ENCODE peak calls at places on chromosomes 6 and 20, in seven cellular contexts. G is endothelial cell, H is NCI-H1417, A is RWPE1, E is hepatocyte, P is tibial nerve, Y is HL-60. M is an unnamed sample.

GRCh38 chr6:52574709-52575489 is 2.0 kb downstream of the TRAM2 start:
- DNase-seq in G (no peak), H (no peak), A (no peak), E (peak), P (peak), Y (peak), M (peak)

GRCh38 chr6:152404458-152404857 is 232.7 kb downstream of the SYNE1 start:
- DNase-seq in G (no peak), H (no peak), A (no peak), E (no peak), P (no peak), Y (no peak), M (no peak)

GRCh38 chr6:41713650-41714291 is 21.6 kb downstream of the TFEB start:
- DNase-seq in G (no peak), H (no peak), A (no peak), E (no peak), P (no peak), Y (no peak), M (peak)

GRCh38 chr6:90940812-90941481 is 354.1 kb upstream of the MAP3K7 start:
- DNase-seq in G (no peak), H (peak), A (peak), E (peak), P (no peak), Y (peak), M (peak)

GRCh38 chr6:122692807-122693580 is 82.8 kb downstream of the PKIB start:
- DNase-seq in G (no peak), H (no peak), A (no peak), E (no peak), P (no peak), Y (no peak), M (no peak)

GRCh38 chr20:52087471-52087870 is 104.1 kb downstream of the ZFP64 start:
- DNase-seq in G (no peak), H (no peak), A (no peak), E (no peak), P (no peak), Y (no peak), M (no peak)

GRCh38 chr20:62439218-62439617 is 11.9 kb upstream of the RBBP8NL start:
- DNase-seq in G (no peak), H (no peak), A (no peak), E (no peak), P (no peak), Y (peak), M (peak)

GRCh38 chr20:48102821-48103635 is 317.7 kb upstream of the SULF2 start:
- DNase-seq in G (no peak), H (no peak), A (no peak), E (no peak), P (no peak), Y (no peak), M (no peak)

GRCh38 chr6:126698732-126699240 is 358.9 kb downstream of the CENPW start:
- DNase-seq in G (no peak), H (peak), A (no peak), E (no peak), P (no peak), Y (no peak), M (no peak)

GRCh38 chr6:6466967-6467761 is 121.4 kb upstream of the LY86 start:
- DNase-seq in G (no peak), H (peak), A (peak), E (peak), P (no peak), Y (no peak), M (no peak)

GRCh38 chr20:44212792-44213191 is 2.2 kb upstream of the OSER1 start:
- DNase-seq in G (no peak), H (no peak), A (peak), E (no peak), P (no peak), Y (no peak), M (no peak)

GRCh38 chr6:37630281-37630799 is 67.3 kb downstream of the MDGA1 start:
- DNase-seq in G (no peak), H (no peak), A (peak), E (peak), P (no peak), Y (peak), M (no peak)

GRCh38 chr6:158020272-158020711 is 38.6 kb downstream of the SYNJ2 start:
- DNase-seq in G (no peak), H (no peak), A (no peak), E (no peak), P (no peak), Y (no peak), M (no peak)

GRCh38 chr6:27281105-27281539 is 31.0 kb downstream of the POM121L2 start:
- DNase-seq in G (no peak), H (no peak), A (no peak), E (no peak), P (no peak), Y (no peak), M (no peak)

GRCh38 chr20:62918830-62919229 is 7.5 kb downstream of the DIDO1 start:
- DNase-seq in G (no peak), H (no peak), A (no peak), E (no peak), P (no peak), Y (no peak), M (peak)

GRCh38 chr6:156406099-156406498 is 371.1 kb upstream of the ARID1B start:
- DNase-seq in G (no peak), H (no peak), A (no peak), E (no peak), P (no peak), Y (no peak), M (no peak)

GRCh38 chr6:133131621-133132020 is 109.5 kb upstream of the EYA4 start:
- DNase-seq in G (no peak), H (no peak), A (no peak), E (no peak), P (no peak), Y (no peak), M (no peak)

GRCh38 chr6:11214438-11214837 is 18.0 kb downstream of the NEDD9 start:
- DNase-seq in G (no peak), H (no peak), A (no peak), E (no peak), P (no peak), Y (no peak), M (no peak)

GRCh38 chr20:57374343-57374930 is 16.8 kb upstream of the RBM38 start:
- DNase-seq in G (no peak), H (no peak), A (no peak), E (no peak), P (no peak), Y (no peak), M (no peak)

GRCh38 chr6:67131827-67132226 is 1424.8 kb upstream of the EYS start:
- DNase-seq in G (no peak), H (no peak), A (no peak), E (no peak), P (no peak), Y (no peak), M (no peak)

GRCh38 chr6:2109796-2110195 is 135.6 kb downstream of the GMDS start:
- DNase-seq in G (no peak), H (peak), A (no peak), E (no peak), P (no peak), Y (no peak), M (no peak)

GRCh38 chr6:37646986-37647764 is 50.5 kb downstream of the MDGA1 start:
- DNase-seq in G (no peak), H (no peak), A (no peak), E (no peak), P (no peak), Y (no peak), M (no peak)

GRCh38 chr20:39829255-39829654 is 859.8 kb downstream of the MAFB start:
- DNase-seq in G (peak), H (peak), A (no peak), E (peak), P (no peak), Y (no peak), M (peak)

GRCh38 chr20:47296950-47297349 is 59.5 kb downstream of the ZMYND8 start:
- DNase-seq in G (no peak), H (peak), A (no peak), E (no peak), P (no peak), Y (no peak), M (no peak)

GRCh38 chr20:49804364-49804763 is 8.3 kb upstream of the SLC9A8 start:
- DNase-seq in G (no peak), H (no peak), A (no peak), E (no peak), P (no peak), Y (no peak), M (no peak)

GRCh38 chr20:59933849-59934585 is 580 bp upstream of the SYCP2 start:
- DNase-seq in G (peak), H (peak), A (peak), E (peak), P (peak), Y (no peak), M (peak)

GRCh38 chr6:77466055-77467028 is 3.1 kb upstream of the HTR1B start:
- DNase-seq in G (peak), H (peak), A (peak), E (peak), P (no peak), Y (no peak), M (peak)

GRCh38 chr20:49701313-49701731 is 12.4 kb downstream of the B4GALT5 start:
- DNase-seq in G (no peak), H (peak), A (no peak), E (no peak), P (no peak), Y (peak), M (no peak)

GRCh38 chr6:52876056-52876787 is 33.3 kb downstream of the GSTA3 start:
- DNase-seq in G (no peak), H (peak), A (no peak), E (peak), P (no peak), Y (no peak), M (peak)

GRCh38 chr6:52162940-52163908 is 23.0 kb upstream of the IL17A start:
- DNase-seq in G (no peak), H (peak), A (peak), E (peak), P (no peak), Y (no peak), M (peak)

GRCh38 chr6:44630125-44631028 is 242.9 kb downstream of the CDC5L start:
- DNase-seq in G (peak), H (peak), A (peak), E (peak), P (no peak), Y (peak), M (peak)

GRCh38 chr20:7859371-7859802 is 80.9 kb downstream of the HAO1 start:
- DNase-seq in G (peak), H (peak), A (peak), E (peak), P (no peak), Y (peak), M (peak)

GRCh38 chr20:36367370-36367745 is 61.2 kb downstream of the DLGAP4 start:
- DNase-seq in G (no peak), H (no peak), A (no peak), E (no peak), P (no peak), Y (no peak), M (no peak)